ENCODE peak calls at places on chromosomes 13 and 19, in four cellular contexts. One of them, this sample, is unnamed.

GRCh38 chr19:37692956-37693660 is 26.5 kb downstream of the ZNF607 start:
- DNase-seq in substantia nigra: peak
- DNase-seq in activated T-helper 1 cell treated with anti-CD3 and anti-CD28 coated beads, Interleukin-12 subunit alpha, Interleukin-12 subunit beta, Interleukin-2, Interleukin-4 antibody, amounts not matched to agents 30 ng/mL and 10 ng/mL and 1 ng/mL, durations not matched to agents 14 hours and 24 hours and 36 hours: no peak
- DNase-seq in RKO: no peak
- DNase-seq in this sample: no peak

GRCh38 chr13:75687145-75687763 is 51.1 kb downstream of the LMO7 start:
- DNase-seq in substantia nigra: no peak
- DNase-seq in activated T-helper 1 cell treated with anti-CD3 and anti-CD28 coated beads, Interleukin-12 subunit alpha, Interleukin-12 subunit beta, Interleukin-2, Interleukin-4 antibody, amounts not matched to agents 30 ng/mL and 10 ng/mL and 1 ng/mL, durations not matched to agents 14 hours and 24 hours and 36 hours: no peak
- DNase-seq in RKO: peak
- DNase-seq in this sample: no peak

GRCh38 chr13:102774596-102775375 is 1.2 kb upstream of the TEX30 start:
- DNase-seq in substantia nigra: no peak
- DNase-seq in activated T-helper 1 cell treated with anti-CD3 and anti-CD28 coated beads, Interleukin-12 subunit alpha, Interleukin-12 subunit beta, Interleukin-2, Interleukin-4 antibody, amounts not matched to agents 30 ng/mL and 10 ng/mL and 1 ng/mL, durations not matched to agents 14 hours and 24 hours and 36 hours: no peak
- DNase-seq in RKO: no peak
- DNase-seq in this sample: no peak

GRCh38 chr13:42814868-42815267 is 33.5 kb downstream of the FAM216B start:
- DNase-seq in substantia nigra: no peak
- DNase-seq in activated T-helper 1 cell treated with anti-CD3 and anti-CD28 coated beads, Interleukin-12 subunit alpha, Interleukin-12 subunit beta, Interleukin-2, Interleukin-4 antibody, amounts not matched to agents 30 ng/mL and 10 ng/mL and 1 ng/mL, durations not matched to agents 14 hours and 24 hours and 36 hours: no peak
- DNase-seq in RKO: peak
- DNase-seq in this sample: peak

GRCh38 chr19:46009530-46010510 is 13.0 kb downstream of the PGLYRP1 start:
- DNase-seq in substantia nigra: peak
- DNase-seq in activated T-helper 1 cell treated with anti-CD3 and anti-CD28 coated beads, Interleukin-12 subunit alpha, Interleukin-12 subunit beta, Interleukin-2, Interleukin-4 antibody, amounts not matched to agents 30 ng/mL and 10 ng/mL and 1 ng/mL, durations not matched to agents 14 hours and 24 hours and 36 hours: peak
- DNase-seq in RKO: peak
- DNase-seq in this sample: no peak

GRCh38 chr19:18637644-18638630 is 1.1 kb downstream of the KLHL26 start:
- DNase-seq in substantia nigra: no peak
- DNase-seq in activated T-helper 1 cell treated with anti-CD3 and anti-CD28 coated beads, Interleukin-12 subunit alpha, Interleukin-12 subunit beta, Interleukin-2, Interleukin-4 antibody, amounts not matched to agents 30 ng/mL and 10 ng/mL and 1 ng/mL, durations not matched to agents 14 hours and 24 hours and 36 hours: no peak
- DNase-seq in RKO: peak
- DNase-seq in this sample: no peak

GRCh38 chr19:17448190-17448967 is at the start of gene TMEM221:
- DNase-seq in substantia nigra: peak
- DNase-seq in activated T-helper 1 cell treated with anti-CD3 and anti-CD28 coated beads, Interleukin-12 subunit alpha, Interleukin-12 subunit beta, Interleukin-2, Interleukin-4 antibody, amounts not matched to agents 30 ng/mL and 10 ng/mL and 1 ng/mL, durations not matched to agents 14 hours and 24 hours and 36 hours: peak
- DNase-seq in RKO: no peak
- DNase-seq in this sample: no peak

GRCh38 chr13:102402292-102402691 is 444 bp upstream of the FGF14 start:
- DNase-seq in substantia nigra: peak
- DNase-seq in activated T-helper 1 cell treated with anti-CD3 and anti-CD28 coated beads, Interleukin-12 subunit alpha, Interleukin-12 subunit beta, Interleukin-2, Interleukin-4 antibody, amounts not matched to agents 30 ng/mL and 10 ng/mL and 1 ng/mL, durations not matched to agents 14 hours and 24 hours and 36 hours: no peak
- DNase-seq in RKO: no peak
- DNase-seq in this sample: no peak

GRCh38 chr19:42081584-42082258 is 5.8 kb downstream of the ZNF574 start:
- DNase-seq in substantia nigra: no peak
- DNase-seq in activated T-helper 1 cell treated with anti-CD3 and anti-CD28 coated beads, Interleukin-12 subunit alpha, Interleukin-12 subunit beta, Interleukin-2, Interleukin-4 antibody, amounts not matched to agents 30 ng/mL and 10 ng/mL and 1 ng/mL, durations not matched to agents 14 hours and 24 hours and 36 hours: no peak
- DNase-seq in RKO: peak
- DNase-seq in this sample: no peak

GRCh38 chr19:8212212-8212611 is 3.0 kb downstream of the CERS4 start:
- DNase-seq in substantia nigra: no peak
- DNase-seq in activated T-helper 1 cell treated with anti-CD3 and anti-CD28 coated beads, Interleukin-12 subunit alpha, Interleukin-12 subunit beta, Interleukin-2, Interleukin-4 antibody, amounts not matched to agents 30 ng/mL and 10 ng/mL and 1 ng/mL, durations not matched to agents 14 hours and 24 hours and 36 hours: no peak
- DNase-seq in RKO: no peak
- DNase-seq in this sample: no peak

GRCh38 chr13:21703846-21704245 is 33.0 kb downstream of the FGF9 start:
- DNase-seq in substantia nigra: no peak
- DNase-seq in activated T-helper 1 cell treated with anti-CD3 and anti-CD28 coated beads, Interleukin-12 subunit alpha, Interleukin-12 subunit beta, Interleukin-2, Interleukin-4 antibody, amounts not matched to agents 30 ng/mL and 10 ng/mL and 1 ng/mL, durations not matched to agents 14 hours and 24 hours and 36 hours: no peak
- DNase-seq in RKO: no peak
- DNase-seq in this sample: no peak

GRCh38 chr19:7597689-7598088 is 2.0 kb downstream of the CAMSAP3 start:
- DNase-seq in substantia nigra: no peak
- DNase-seq in activated T-helper 1 cell treated with anti-CD3 and anti-CD28 coated beads, Interleukin-12 subunit alpha, Interleukin-12 subunit beta, Interleukin-2, Interleukin-4 antibody, amounts not matched to agents 30 ng/mL and 10 ng/mL and 1 ng/mL, durations not matched to agents 14 hours and 24 hours and 36 hours: no peak
- DNase-seq in RKO: peak
- DNase-seq in this sample: no peak

GRCh38 chr13:76164290-76164689 is 528.2 kb downstream of the LMO7 start:
- DNase-seq in substantia nigra: no peak
- DNase-seq in activated T-helper 1 cell treated with anti-CD3 and anti-CD28 coated beads, Interleukin-12 subunit alpha, Interleukin-12 subunit beta, Interleukin-2, Interleukin-4 antibody, amounts not matched to agents 30 ng/mL and 10 ng/mL and 1 ng/mL, durations not matched to agents 14 hours and 24 hours and 36 hours: no peak
- DNase-seq in RKO: no peak
- DNase-seq in this sample: no peak

GRCh38 chr19:55146648-55147218 is 2.3 kb downstream of the TNNT1 start:
- DNase-seq in substantia nigra: no peak
- DNase-seq in activated T-helper 1 cell treated with anti-CD3 and anti-CD28 coated beads, Interleukin-12 subunit alpha, Interleukin-12 subunit beta, Interleukin-2, Interleukin-4 antibody, amounts not matched to agents 30 ng/mL and 10 ng/mL and 1 ng/mL, durations not matched to agents 14 hours and 24 hours and 36 hours: no peak
- DNase-seq in RKO: peak
- DNase-seq in this sample: no peak

GRCh38 chr19:618674-619285 is 14.6 kb downstream of the POLRMT start:
- DNase-seq in substantia nigra: no peak
- DNase-seq in activated T-helper 1 cell treated with anti-CD3 and anti-CD28 coated beads, Interleukin-12 subunit alpha, Interleukin-12 subunit beta, Interleukin-2, Interleukin-4 antibody, amounts not matched to agents 30 ng/mL and 10 ng/mL and 1 ng/mL, durations not matched to agents 14 hours and 24 hours and 36 hours: no peak
- DNase-seq in RKO: no peak
- DNase-seq in this sample: no peak

This sample was measured in BJ.